ENCODE peak calls at places on chromosomes 7 and 10, in nine cellular contexts. One of them, this sample, is unnamed.

GRCh38 chr10:78589687-78590086 is 479.1 kb upstream of the ZMIZ1 start:
- DNase-seq in OCI-LY7: no peak
- DNase-seq in sigmoid colon: no peak
- DNase-seq in Panc1: no peak
- DNase-seq in activated CD8-positive, alpha-beta T cell treated with anti-CD3 and anti-CD28 coated beads for 36 hours: no peak
- DNase-seq in AG10803: no peak
- DNase-seq in fibroblast of the aortic adventitia: no peak
- DNase-seq in IMR-90: no peak
- DNase-seq in tibial artery: no peak
- DNase-seq in this sample: no peak

GRCh38 chr7:772861-773621 is 46.0 kb upstream of the PRKAR1B start:
- DNase-seq in OCI-LY7: no peak
- DNase-seq in sigmoid colon: no peak
- DNase-seq in Panc1: no peak
- DNase-seq in activated CD8-positive, alpha-beta T cell treated with anti-CD3 and anti-CD28 coated beads for 36 hours: no peak
- DNase-seq in AG10803: no peak
- DNase-seq in fibroblast of the aortic adventitia: no peak
- DNase-seq in IMR-90: no peak
- DNase-seq in tibial artery: no peak
- DNase-seq in this sample: no peak

GRCh38 chr7:786472-787255 is 45.6 kb upstream of the SUN1 start:
- DNase-seq in OCI-LY7: peak; percentile 61
- DNase-seq in sigmoid colon: peak; percentile 90
- DNase-seq in Panc1: peak; percentile 39
- DNase-seq in activated CD8-positive, alpha-beta T cell treated with anti-CD3 and anti-CD28 coated beads for 36 hours: peak; percentile 77
- DNase-seq in AG10803: peak; percentile 53
- DNase-seq in fibroblast of the aortic adventitia: peak; percentile 68
- DNase-seq in IMR-90: peak; percentile 51
- DNase-seq in tibial artery: peak; percentile 86
- DNase-seq in this sample: peak; percentile 66

GRCh38 chr10:43137701-43137970 is 609 bp upstream of the CSGALNACT2 start:
- DNase-seq in OCI-LY7: peak; percentile 40
- DNase-seq in sigmoid colon: no peak
- DNase-seq in Panc1: no peak
- DNase-seq in activated CD8-positive, alpha-beta T cell treated with anti-CD3 and anti-CD28 coated beads for 36 hours: peak; percentile 49
- DNase-seq in AG10803: peak; percentile 71
- DNase-seq in fibroblast of the aortic adventitia: peak; percentile 54
- DNase-seq in IMR-90: peak; percentile 46
- DNase-seq in tibial artery: peak; percentile 69
- DNase-seq in this sample: peak; percentile 39

GRCh38 chr10:36023939-36024338 is 381.8 kb upstream of the FZD8 start:
- DNase-seq in OCI-LY7: no peak
- DNase-seq in sigmoid colon: no peak
- DNase-seq in Panc1: no peak
- DNase-seq in activated CD8-positive, alpha-beta T cell treated with anti-CD3 and anti-CD28 coated beads for 36 hours: no peak
- DNase-seq in AG10803: peak; percentile 95
- DNase-seq in fibroblast of the aortic adventitia: peak; percentile 77
- DNase-seq in IMR-90: peak; percentile 79
- DNase-seq in tibial artery: no peak
- DNase-seq in this sample: no peak

GRCh38 chr10:45239642-45240041 is 75.8 kb downstream of the OR13A1 start:
- DNase-seq in OCI-LY7: no peak
- DNase-seq in sigmoid colon: no peak
- DNase-seq in Panc1: no peak
- DNase-seq in activated CD8-positive, alpha-beta T cell treated with anti-CD3 and anti-CD28 coated beads for 36 hours: no peak
- DNase-seq in AG10803: peak; percentile 43
- DNase-seq in fibroblast of the aortic adventitia: peak; percentile 1
- DNase-seq in IMR-90: peak; percentile 6
- DNase-seq in tibial artery: no peak
- DNase-seq in this sample: no peak

GRCh38 chr10:129253551-129254179 is 213.4 kb upstream of the MGMT start:
- DNase-seq in OCI-LY7: no peak
- DNase-seq in sigmoid colon: no peak
- DNase-seq in Panc1: no peak
- DNase-seq in activated CD8-positive, alpha-beta T cell treated with anti-CD3 and anti-CD28 coated beads for 36 hours: no peak
- DNase-seq in AG10803: no peak
- DNase-seq in fibroblast of the aortic adventitia: no peak
- DNase-seq in IMR-90: no peak
- DNase-seq in tibial artery: no peak
- DNase-seq in this sample: no peak

GRCh38 chr7:34451923-34452322 is 206.1 kb upstream of the NPSR1 start:
- DNase-seq in OCI-LY7: no peak
- DNase-seq in sigmoid colon: no peak
- DNase-seq in Panc1: no peak
- DNase-seq in activated CD8-positive, alpha-beta T cell treated with anti-CD3 and anti-CD28 coated beads for 36 hours: no peak
- DNase-seq in AG10803: peak; percentile 39
- DNase-seq in fibroblast of the aortic adventitia: peak; percentile 7
- DNase-seq in IMR-90: no peak
- DNase-seq in tibial artery: no peak
- DNase-seq in this sample: no peak

GRCh38 chr7:129041142-129041928 is 13.6 kb downstream of the TNPO3 start:
- DNase-seq in OCI-LY7: peak; percentile 56
- DNase-seq in sigmoid colon: no peak
- DNase-seq in Panc1: no peak
- DNase-seq in activated CD8-positive, alpha-beta T cell treated with anti-CD3 and anti-CD28 coated beads for 36 hours: no peak
- DNase-seq in AG10803: no peak
- DNase-seq in fibroblast of the aortic adventitia: no peak
- DNase-seq in IMR-90: no peak
- DNase-seq in tibial artery: no peak
- DNase-seq in this sample: no peak

GRCh38 chr10:108208038-108208437 is 1043.5 kb upstream of the SORCS1 start:
- DNase-seq in OCI-LY7: no peak
- DNase-seq in sigmoid colon: no peak
- DNase-seq in Panc1: no peak
- DNase-seq in activated CD8-positive, alpha-beta T cell treated with anti-CD3 and anti-CD28 coated beads for 36 hours: no peak
- DNase-seq in AG10803: no peak
- DNase-seq in fibroblast of the aortic adventitia: no peak
- DNase-seq in IMR-90: no peak
- DNase-seq in tibial artery: no peak
- DNase-seq in this sample: no peak

GRCh38 chr10:17649836-17650235 is 5.9 kb downstream of the STAM start:
- DNase-seq in OCI-LY7: no peak
- DNase-seq in sigmoid colon: no peak
- DNase-seq in Panc1: no peak
- DNase-seq in activated CD8-positive, alpha-beta T cell treated with anti-CD3 and anti-CD28 coated beads for 36 hours: no peak
- DNase-seq in AG10803: peak; percentile 46
- DNase-seq in fibroblast of the aortic adventitia: peak; percentile 82
- DNase-seq in IMR-90: peak; percentile 87
- DNase-seq in tibial artery: no peak
- DNase-seq in this sample: no peak

GRCh38 chr10:3255086-3255485 is 82.5 kb upstream of the PITRM1 start:
- DNase-seq in OCI-LY7: no peak
- DNase-seq in sigmoid colon: peak; percentile 27
- DNase-seq in Panc1: no peak
- DNase-seq in activated CD8-positive, alpha-beta T cell treated with anti-CD3 and anti-CD28 coated beads for 36 hours: no peak
- DNase-seq in AG10803: peak; percentile 17
- DNase-seq in fibroblast of the aortic adventitia: no peak
- DNase-seq in IMR-90: no peak
- DNase-seq in tibial artery: no peak
- DNase-seq in this sample: no peak

GRCh38 chr7:27199820-27200760 is at the start of gene HOXA13:
- DNase-seq in OCI-LY7: peak; percentile 74
- DNase-seq in sigmoid colon: peak; percentile 90
- DNase-seq in Panc1: no peak
- DNase-seq in activated CD8-positive, alpha-beta T cell treated with anti-CD3 and anti-CD28 coated beads for 36 hours: peak; percentile 34
- DNase-seq in AG10803: peak; percentile 44
- DNase-seq in fibroblast of the aortic adventitia: no peak
- DNase-seq in IMR-90: no peak
- DNase-seq in tibial artery: peak; percentile 65
- DNase-seq in this sample: no peak

GRCh38 chr7:70833726-70834125 is 298.2 kb upstream of the GALNT17 start:
- DNase-seq in OCI-LY7: no peak
- DNase-seq in sigmoid colon: no peak
- DNase-seq in Panc1: no peak
- DNase-seq in activated CD8-positive, alpha-beta T cell treated with anti-CD3 and anti-CD28 coated beads for 36 hours: no peak
- DNase-seq in AG10803: peak; percentile 34
- DNase-seq in fibroblast of the aortic adventitia: peak; percentile 76
- DNase-seq in IMR-90: peak; percentile 69
- DNase-seq in tibial artery: no peak
- DNase-seq in this sample: no peak

GRCh38 chr7:31134246-31135188 is 82.4 kb downstream of the ADCYAP1R1 start:
- DNase-seq in OCI-LY7: peak; percentile 73
- DNase-seq in sigmoid colon: peak; percentile 79
- DNase-seq in Panc1: no peak
- DNase-seq in activated CD8-positive, alpha-beta T cell treated with anti-CD3 and anti-CD28 coated beads for 36 hours: peak; percentile 62
- DNase-seq in AG10803: peak; percentile 62
- DNase-seq in fibroblast of the aortic adventitia: peak; percentile 75
- DNase-seq in IMR-90: peak; percentile 54
- DNase-seq in tibial artery: no peak
- DNase-seq in this sample: peak; percentile 73

GRCh38 chr7:157683251-157684156 is 346.7 kb downstream of the DNAJB6 start:
- DNase-seq in OCI-LY7: no peak
- DNase-seq in sigmoid colon: no peak
- DNase-seq in Panc1: no peak
- DNase-seq in activated CD8-positive, alpha-beta T cell treated with anti-CD3 and anti-CD28 coated beads for 36 hours: no peak
- DNase-seq in AG10803: no peak
- DNase-seq in fibroblast of the aortic adventitia: no peak
- DNase-seq in IMR-90: no peak
- DNase-seq in tibial artery: peak; percentile 25
- DNase-seq in this sample: no peak

GRCh38 chr7:83427929-83428328 is 221.0 kb downstream of the SEMA3E start:
- DNase-seq in OCI-LY7: no peak
- DNase-seq in sigmoid colon: no peak
- DNase-seq in Panc1: peak; percentile 27
- DNase-seq in activated CD8-positive, alpha-beta T cell treated with anti-CD3 and anti-CD28 coated beads for 36 hours: no peak
- DNase-seq in AG10803: no peak
- DNase-seq in fibroblast of the aortic adventitia: no peak
- DNase-seq in IMR-90: no peak
- DNase-seq in tibial artery: no peak
- DNase-seq in this sample: no peak

GRCh38 chr10:32253821-32254220 is 93.1 kb downstream of the EPC1 start:
- DNase-seq in OCI-LY7: no peak
- DNase-seq in sigmoid colon: no peak
- DNase-seq in Panc1: no peak
- DNase-seq in activated CD8-positive, alpha-beta T cell treated with anti-CD3 and anti-CD28 coated beads for 36 hours: no peak
- DNase-seq in AG10803: no peak
- DNase-seq in fibroblast of the aortic adventitia: no peak
- DNase-seq in IMR-90: no peak
- DNase-seq in tibial artery: no peak
- DNase-seq in this sample: no peak

GRCh38 chr7:95263803-95264202 is 60.5 kb downstream of the PON1 start:
- DNase-seq in OCI-LY7: no peak
- DNase-seq in sigmoid colon: no peak
- DNase-seq in Panc1: no peak
- DNase-seq in activated CD8-positive, alpha-beta T cell treated with anti-CD3 and anti-CD28 coated beads for 36 hours: no peak
- DNase-seq in AG10803: no peak
- DNase-seq in fibroblast of the aortic adventitia: no peak
- DNase-seq in IMR-90: no peak
- DNase-seq in tibial artery: no peak
- DNase-seq in this sample: no peak

GRCh38 chr7:42883950-42884349 is 27.9 kb downstream of the C7orf25 start:
- DNase-seq in OCI-LY7: peak; percentile 93
- DNase-seq in sigmoid colon: no peak
- DNase-seq in Panc1: no peak
- DNase-seq in activated CD8-positive, alpha-beta T cell treated with anti-CD3 and anti-CD28 coated beads for 36 hours: no peak
- DNase-seq in AG10803: no peak
- DNase-seq in fibroblast of the aortic adventitia: no peak
- DNase-seq in IMR-90: peak; percentile 22
- DNase-seq in tibial artery: no peak
- DNase-seq in this sample: no peak

GRCh38 chr10:69789164-69789576 is 12.5 kb upstream of the COL13A1 start:
- DNase-seq in OCI-LY7: peak; percentile 9
- DNase-seq in sigmoid colon: no peak
- DNase-seq in Panc1: no peak
- DNase-seq in activated CD8-positive, alpha-beta T cell treated with anti-CD3 and anti-CD28 coated beads for 36 hours: no peak
- DNase-seq in AG10803: no peak
- DNase-seq in fibroblast of the aortic adventitia: no peak
- DNase-seq in IMR-90: no peak
- DNase-seq in tibial artery: no peak
- DNase-seq in this sample: peak; percentile 21
- TF ChIP-seq CTCF in OCI-LY7: peak; percentile 77
- TF ChIP-seq CTCF in sigmoid colon: peak; percentile 14
- TF ChIP-seq CTCF in Panc1: peak; percentile 93
- TF ChIP-seq CTCF in activated CD8-positive, alpha-beta T cell treated with anti-CD3 and anti-CD28 coated beads for 36 hours: peak; percentile 62
- TF ChIP-seq CTCF in AG10803: peak; percentile 81
- TF ChIP-seq CTCF in fibroblast of the aortic adventitia: peak; percentile 86
- TF ChIP-seq CTCF in IMR-90: peak; percentile 55
- TF ChIP-seq CTCF in tibial artery: peak; percentile 50
- TF ChIP-seq CTCF in this sample: peak; percentile 69

GRCh38 chr7:47380325-47381131 is 201.4 kb downstream of the TNS3 start:
- DNase-seq in OCI-LY7: no peak
- DNase-seq in sigmoid colon: peak; percentile 20
- DNase-seq in Panc1: no peak
- DNase-seq in activated CD8-positive, alpha-beta T cell treated with anti-CD3 and anti-CD28 coated beads for 36 hours: no peak
- DNase-seq in AG10803: no peak
- DNase-seq in fibroblast of the aortic adventitia: peak; percentile 76
- DNase-seq in IMR-90: peak; percentile 73
- DNase-seq in tibial artery: peak; percentile 48
- DNase-seq in this sample: no peak
- TF ChIP-seq CTCF in OCI-LY7: no peak
- TF ChIP-seq CTCF in sigmoid colon: no peak
- TF ChIP-seq CTCF in Panc1: no peak
- TF ChIP-seq CTCF in activated CD8-positive, alpha-beta T cell treated with anti-CD3 and anti-CD28 coated beads for 36 hours: no peak
- TF ChIP-seq CTCF in AG10803: no peak
- TF ChIP-seq CTCF in fibroblast of the aortic adventitia: no peak
- TF ChIP-seq CTCF in IMR-90: no peak
- TF ChIP-seq CTCF in tibial artery: no peak
- TF ChIP-seq CTCF in this sample: no peak

DNA sequence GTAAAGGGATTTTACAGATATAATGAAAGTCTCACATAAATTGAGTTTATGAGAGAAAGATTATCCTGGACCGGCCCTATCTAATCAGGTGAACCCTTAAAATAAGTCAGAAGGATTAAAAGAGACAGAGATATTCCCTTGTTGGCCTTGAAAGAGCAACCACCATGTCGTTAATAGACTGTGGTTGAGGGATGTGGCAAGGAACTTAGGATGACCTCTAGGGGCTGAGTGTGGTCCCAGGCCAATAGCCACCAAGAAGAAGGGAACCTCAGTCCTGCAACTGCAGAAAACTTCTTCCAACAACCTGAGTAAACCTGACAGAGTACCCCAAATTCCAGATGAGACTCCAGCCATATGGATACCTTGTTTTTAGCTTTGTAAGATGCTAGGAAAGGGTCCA is 121.5 kb downstream of the POLR1F start:
- DNase-seq in OCI-LY7: no peak
- DNase-seq in sigmoid colon: no peak
- DNase-seq in Panc1: no peak
- DNase-seq in activated CD8-positive, alpha-beta T cell treated with anti-CD3 and anti-CD28 coated beads for 36 hours: no peak
- DNase-seq in AG10803: no peak
- DNase-seq in fibroblast of the aortic adventitia: no peak
- DNase-seq in IMR-90: no peak
- DNase-seq in tibial artery: no peak
- DNase-seq in this sample: no peak
- TF ChIP-seq CTCF in OCI-LY7: no peak
- TF ChIP-seq CTCF in sigmoid colon: no peak
- TF ChIP-seq CTCF in Panc1: peak; percentile 78
- TF ChIP-seq CTCF in activated CD8-positive, alpha-beta T cell treated with anti-CD3 and anti-CD28 coated beads for 36 hours: no peak
- TF ChIP-seq CTCF in AG10803: no peak
- TF ChIP-seq CTCF in fibroblast of the aortic adventitia: no peak
- TF ChIP-seq CTCF in IMR-90: no peak
- TF ChIP-seq CTCF in tibial artery: no peak
- TF ChIP-seq CTCF in this sample: no peak

DNA sequence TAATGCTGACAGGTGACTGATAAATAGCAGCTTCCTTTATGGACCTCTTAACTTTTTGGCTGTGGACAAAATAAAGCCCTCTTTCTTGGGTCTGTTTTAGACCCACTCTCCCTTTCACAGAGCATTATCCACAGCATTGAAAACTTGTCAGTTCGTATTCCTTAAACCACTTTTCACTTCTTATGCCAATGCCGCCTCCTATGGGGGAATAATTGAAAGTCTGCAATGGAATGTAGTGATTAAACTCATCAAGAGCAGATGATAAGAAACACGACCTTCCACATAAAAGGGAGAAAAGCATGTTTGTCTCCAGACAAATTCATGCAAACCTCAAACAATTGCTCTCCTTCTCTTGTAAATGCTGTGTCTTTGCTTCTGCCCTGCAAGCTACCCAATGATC is 153.4 kb downstream of the SORCS1 start:
- DNase-seq in OCI-LY7: no peak
- DNase-seq in sigmoid colon: no peak
- DNase-seq in Panc1: no peak
- DNase-seq in activated CD8-positive, alpha-beta T cell treated with anti-CD3 and anti-CD28 coated beads for 36 hours: no peak
- DNase-seq in AG10803: no peak
- DNase-seq in fibroblast of the aortic adventitia: no peak
- DNase-seq in IMR-90: no peak
- DNase-seq in tibial artery: no peak
- DNase-seq in this sample: no peak
- TF ChIP-seq CTCF in OCI-LY7: no peak
- TF ChIP-seq CTCF in sigmoid colon: no peak
- TF ChIP-seq CTCF in Panc1: no peak
- TF ChIP-seq CTCF in activated CD8-positive, alpha-beta T cell treated with anti-CD3 and anti-CD28 coated beads for 36 hours: no peak
- TF ChIP-seq CTCF in AG10803: no peak
- TF ChIP-seq CTCF in fibroblast of the aortic adventitia: no peak
- TF ChIP-seq CTCF in IMR-90: no peak
- TF ChIP-seq CTCF in tibial artery: no peak
- TF ChIP-seq CTCF in this sample: no peak